ENCODE peak calls at places on chromosomes 12 and 14, in six cellular contexts. Q is stimulated activated CD4-positive, alpha-beta T cell treated with anti-CD3 and anti-CD28 coated beads, Interleukin-12 subunit alpha, Interleukin-12 subunit beta, amount 100 ng/mL, for 4 hours; G is activated CD4-positive, CD25-positive, alpha-beta regulatory T cell; D is HS-5; O is RCC 7860; U is NCI-H69. E is an unnamed sample.

GRCh38 chr14:24806061-24806678 is 172.2 kb upstream of the GZMB start:
- DNase-seq in U (peak), G (no peak), Q (peak), O (peak), D (no peak), E (peak)

GRCh38 chr12:110717037-110717436 is 25.7 kb downstream of the PPP1CC start:
- DNase-seq in Q (no peak), D (no peak), G (no peak), U (no peak), O (no peak), E (no peak)

GRCh38 chr12:98198261-98198982 is 317.0 kb upstream of the TMPO start:
- DNase-seq in D (no peak), G (no peak), U (peak), Q (no peak), O (no peak), E (no peak)

GRCh38 chr14:69259531-69260245 is at the start of gene GALNT16:
- DNase-seq in G (no peak), D (no peak), Q (no peak), U (peak), O (no peak), E (no peak)

GRCh38 chr12:108367436-108367835 is 28.3 kb upstream of the CMKLR1 start:
- DNase-seq in U (no peak), D (no peak), Q (no peak), G (no peak), O (no peak), E (peak)

GRCh38 chr14:65566820-65567522 is 154.4 kb downstream of the FUT8 start:
- DNase-seq in D (no peak), Q (no peak), U (no peak), O (peak), G (no peak), E (no peak)

GRCh38 chr12:127504874-127505273 is 762.1 kb upstream of the TMEM132C start:
- DNase-seq in U (no peak), Q (no peak), G (no peak), O (no peak), D (no peak), E (no peak)

GRCh38 chr12:113700943-113701342 is 229.3 kb upstream of the LHX5 start:
- DNase-seq in O (peak), D (no peak), G (no peak), U (peak), Q (no peak), E (no peak)

GRCh38 chr12:57523706-57524614 is 1.3 kb downstream of the MBD6 start:
- DNase-seq in G (no peak), U (peak), O (no peak), D (no peak), Q (no peak), E (no peak)

GRCh38 chr14:31377433-31377832 is 42.9 kb downstream of the HEATR5A start:
- DNase-seq in U (no peak), Q (no peak), G (no peak), D (no peak), O (no peak), E (no peak)

GRCh38 chr12:29754235-29755189 is 29.2 kb downstream of the TMTC1 start:
- DNase-seq in Q (no peak), O (no peak), G (no peak), D (no peak), U (no peak), E (no peak)

GRCh38 chr12:52349196-52349595 is 18.1 kb downstream of the KRT85 start:
- DNase-seq in Q (no peak), D (no peak), O (peak), G (no peak), U (no peak), E (no peak)

GRCh38 chr14:89845346-89845745 is 109.2 kb downstream of the EFCAB11 start:
- DNase-seq in U (no peak), G (no peak), D (no peak), O (no peak), Q (no peak), E (no peak)

GRCh38 chr14:62847168-62847567 is 198.1 kb downstream of the KCNH5 start:
- DNase-seq in U (no peak), Q (no peak), D (no peak), O (no peak), G (no peak), E (no peak)

GRCh38 chr14:102517412-102518062 is 8.0 kb upstream of the ANKRD9 start:
- DNase-seq in U (no peak), O (no peak), G (no peak), D (no peak), Q (no peak), E (no peak)

GRCh38 chr12:29741342-29742241 is 42.1 kb downstream of the TMTC1 start:
- DNase-seq in U (no peak), D (peak), O (no peak), Q (no peak), G (no peak), E (no peak)

GRCh38 chr14:81170829-81171195 is 49.9 kb downstream of the GTF2A1 start:
- DNase-seq in D (no peak), O (no peak), U (no peak), Q (no peak), G (no peak), E (no peak)

GRCh38 chr12:12683298-12683697 is 12.7 kb downstream of the GPR19 start:
- DNase-seq in O (no peak), Q (no peak), D (no peak), G (no peak), U (peak), E (no peak)

GRCh38 chr12:18906354-18906753 is 168.4 kb downstream of the CAPZA3 start:
- DNase-seq in U (no peak), Q (no peak), O (no peak), G (no peak), D (no peak), E (no peak)

GRCh38 chr12:12403264-12404248 is 46.7 kb downstream of the BORCS5 start:
- DNase-seq in O (no peak), G (no peak), D (no peak), U (peak), Q (no peak), E (no peak)

GRCh38 chr14:99322731-99323599 is 51.0 kb upstream of the BCL11B start:
- DNase-seq in G (no peak), U (no peak), O (no peak), D (no peak), Q (no peak), E (peak)

GRCh38 chr12:128745772-128746689 is 77.7 kb downstream of the SLC15A4 start:
- DNase-seq in O (no peak), G (no peak), Q (no peak), U (no peak), D (no peak), E (no peak)

GRCh38 chr12:28313631-28314030 is 123.4 kb downstream of the CCDC91 start:
- DNase-seq in U (no peak), O (no peak), D (no peak), Q (no peak), G (no peak), E (no peak)

GRCh38 chr12:86712425-86712843 is 456.2 kb upstream of the MGAT4C start:
- DNase-seq in D (peak), G (no peak), O (peak), Q (no peak), U (peak), E (no peak)

GRCh38 chr14:37623552-37623951 is 28.1 kb downstream of the TTC6 start:
- DNase-seq in G (no peak), Q (no peak), U (peak), O (peak), D (peak), E (peak)

GRCh38 chr14:102616318-102616717 is 23.9 kb downstream of the RCOR1 start:
- DNase-seq in O (no peak), D (no peak), G (no peak), U (no peak), Q (no peak), E (peak)

GRCh38 chr12:70831538-70831937 is 89.0 kb downstream of the PTPRR start:
- DNase-seq in O (no peak), G (no peak), Q (no peak), D (no peak), U (no peak), E (no peak)

GRCh38 chr12:3117628-3118027 is 40.4 kb downstream of the TSPAN9 start:
- DNase-seq in O (no peak), D (peak), G (no peak), Q (no peak), U (no peak), E (no peak)

GRCh38 chr12:7498832-7499231 is 4.7 kb downstream of the CD163 start:
- DNase-seq in G (no peak), Q (no peak), O (no peak), D (peak), U (no peak), E (no peak)

GRCh38 chr12:45727994-45728624 is 1.4 kb upstream of the ARID2 start:
- DNase-seq in O (no peak), G (no peak), U (peak), D (peak), Q (peak), E (no peak)

GRCh38 chr12:835754-836493 is 83.5 kb downstream of the WNK1 start:
- DNase-seq in Q (no peak), D (no peak), U (no peak), G (no peak), O (no peak), E (no peak)

GRCh38 chr12:13347241-13348043 is 150.9 kb downstream of the EMP1 start:
- DNase-seq in O (peak), D (peak), U (peak), Q (peak), G (peak), E (peak)

GRCh38 chr14:88323520-88324199 is 591 bp upstream of the KCNK10 start:
- DNase-seq in G (no peak), D (no peak), O (peak), Q (no peak), U (peak), E (no peak)

GRCh38 chr12:124461851-124462623 is 105.4 kb downstream of the NCOR2 start:
- DNase-seq in Q (no peak), O (no peak), U (no peak), D (no peak), G (no peak), E (no peak)